ENCODE peak calls at places on chromosomes 7 and 10, in five cellular contexts. P, Q, Z, J and S are unnamed samples.

GRCh38 chr7:127250312-127251047 is 2.3 kb downstream of the GRM8 start:
- DNase-seq in Q (no peak), J (no peak), Z (no peak), P (no peak), S (no peak)

GRCh38 chr7:154409703-154410311 is 357.6 kb downstream of the DPP6 start:
- DNase-seq in J (no peak), P (no peak), Q (no peak), Z (no peak), S (no peak)

GRCh38 chr7:106717254-106717996 is 56.5 kb upstream of the CCDC71L start:
- DNase-seq in Z (no peak), Q (no peak), P (no peak), J (no peak), S (no peak)

GRCh38 chr10:62647375-62648092 is 157.0 kb upstream of the ADO start:
- DNase-seq in J (no peak), Q (no peak), P (no peak), Z (no peak), S (no peak)

GRCh38 chr7:40348126-40348728 is 213.4 kb downstream of the SUGCT start:
- DNase-seq in Q (no peak), P (no peak), J (no peak), Z (no peak), S (no peak)

GRCh38 chr7:16202298-16202697 is 219.0 kb downstream of the CRPPA start:
- DNase-seq in Q (no peak), J (no peak), Z (no peak), P (no peak), S (no peak)

GRCh38 chr7:102916426-102916825 is 3.6 kb downstream of the LRRC17 start:
- DNase-seq in P (no peak), Q (no peak), J (no peak), Z (no peak), S (no peak)

GRCh38 chr7:97845622-97846203 is 26.5 kb downstream of the ASNS start:
- DNase-seq in J (no peak), Z (no peak), P (no peak), Q (no peak), S (peak)

GRCh38 chr7:84105582-84105981 is 89.0 kb downstream of the SEMA3A start:
- DNase-seq in P (no peak), Q (no peak), Z (no peak), J (no peak), S (no peak)

GRCh38 chr10:30587522-30588031 is 42.0 kb downstream of the LYZL2 start:
- DNase-seq in Z (no peak), J (no peak), P (no peak), Q (no peak), S (peak)

GRCh38 chr10:95467162-95467599 is 94.0 kb downstream of the SORBS1 start:
- DNase-seq in J (no peak), Q (no peak), Z (no peak), P (peak), S (no peak)

GRCh38 chr10:29501692-29502091 is 133.1 kb downstream of the SVIL start:
- DNase-seq in Q (no peak), P (no peak), J (no peak), Z (no peak), S (no peak)

GRCh38 chr7:73841689-73842247 is 548 bp downstream of the METTL27 start:
- DNase-seq in J (no peak), Q (no peak), Z (no peak), P (no peak), S (no peak)